ENCODE peak calls at places on chromosomes 5 and 9, in six cellular contexts. E is T-helper 22 cell, T is DMS153, X is foreskin melanocyte, J is HS-27A, B is NCI-H524. H is an unnamed sample.

GRCh38 chr9:134606951-134607733 is 34.5 kb upstream of the COL5A1 start:
- DNase-seq in T (no peak), E (no peak), B (no peak), X (no peak), J (no peak), H (no peak)

GRCh38 chr9:125744616-125745387 is 2.4 kb upstream of the PBX3 start:
- DNase-seq in X (peak), B (peak), T (no peak), E (no peak), J (peak), H (no peak)

GRCh38 chr9:135287627-135288026 is 192.0 kb upstream of the PPP1R26 start:
- DNase-seq in T (no peak), X (no peak), B (no peak), E (no peak), J (no peak), H (no peak)

GRCh38 chr9:133075925-133076324 is 14.1 kb downstream of the CEL start:
- DNase-seq in B (no peak), J (peak), X (no peak), E (no peak), T (no peak), H (no peak)

GRCh38 chr5:170632266-170632984 is 128.6 kb downstream of the KCNIP1 start:
- DNase-seq in T (no peak), X (no peak), B (no peak), E (no peak), J (no peak), H (no peak)

GRCh38 chr5:85656050-85656449 is 961.7 kb upstream of the COX7C start:
- DNase-seq in X (no peak), E (no peak), B (no peak), T (no peak), J (no peak), H (no peak)

GRCh38 chr5:56356121-56356875 is 123.2 kb upstream of the ANKRD55 start:
- DNase-seq in X (no peak), T (no peak), B (no peak), E (no peak), J (no peak), H (no peak)

GRCh38 chr5:76358-77169 is 15.4 kb upstream of the PLEKHG4B start:
- DNase-seq in J (no peak), B (no peak), T (no peak), X (no peak), E (no peak), H (no peak)